ENCODE peak calls at places on chromosomes 7 and 10, in four cellular contexts. O is upper lobe of right lung, E is GM20000, N is AG04449. Q is an unnamed sample.

GRCh38 chr10:108346066-108346465 is 1181.6 kb upstream of the SORCS1 start:
- DNase-seq in E (no peak), N (no peak), O (no peak), Q (no peak)

GRCh38 chr10:132308588-132309451 is 1.1 kb upstream of the STK32C start:
- DNase-seq in N (no peak), O (no peak), E (no peak), Q (no peak)

GRCh38 chr7:156537006-156537405 is 103.6 kb upstream of the RNF32 start:
- DNase-seq in N (no peak), O (no peak), E (no peak), Q (no peak)

GRCh38 chr10:132482090-132482489 is 55.5 kb upstream of the INPP5A start:
- DNase-seq in N (peak; percentile 65), O (peak; percentile 25), E (no peak), Q (no peak)

GRCh38 chr7:132400667-132401142 is 175.6 kb downstream of the PLXNA4 start:
- DNase-seq in N (no peak), E (no peak), O (no peak), Q (no peak)

GRCh38 chr10:36534471-36535002 is 590.9 kb upstream of the ANKRD30A start:
- DNase-seq in O (no peak), N (no peak), E (no peak), Q (peak; percentile 48)

GRCh38 chr10:117578490-117578889 is 35.9 kb downstream of the EMX2 start:
- DNase-seq in E (no peak), N (no peak), O (peak; percentile 17), Q (no peak)

GRCh38 chr7:29946428-29947186 is 43.0 kb downstream of the SCRN1 start:
- DNase-seq in N (no peak), E (no peak), O (no peak), Q (peak; percentile 55)

GRCh38 chr10:124493191-124493936 is 31.7 kb downstream of the LHPP start:
- DNase-seq in N (no peak), O (no peak), E (no peak), Q (peak; percentile 60)

GRCh38 chr7:140689199-140690152 is 7.0 kb upstream of the NDUFB2 start:
- DNase-seq in N (no peak), E (no peak), O (no peak), Q (no peak)

GRCh38 chr7:45869426-45869825 is 3.5 kb downstream of the CCDC201 start:
- DNase-seq in O (peak; percentile 10), E (no peak), N (peak; percentile 21), Q (no peak)

DNA sequence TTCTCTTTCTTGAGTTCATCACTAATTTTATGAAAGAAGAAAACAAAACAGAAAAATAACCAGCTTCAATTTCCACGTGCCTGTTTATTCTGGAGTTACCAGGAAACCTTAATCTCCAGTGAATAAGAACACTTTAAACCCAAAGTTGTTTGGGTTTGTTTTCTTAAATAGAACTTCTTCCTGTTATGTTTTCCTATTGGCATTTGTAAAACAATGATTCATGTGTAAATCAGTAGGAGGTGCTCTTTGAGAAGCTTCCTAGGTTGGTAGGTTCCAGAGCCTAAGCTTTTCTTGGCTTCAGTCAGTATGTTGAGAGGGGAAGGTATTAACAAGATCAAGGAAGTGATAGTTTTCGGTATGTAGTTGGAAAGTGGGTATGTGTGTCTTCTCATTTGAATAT is 119.0 kb downstream of the BICC1 start:
- DNase-seq in O (no peak), N (no peak), E (no peak), Q (no peak)
- TF ChIP-seq CTCF in O (no peak), N (no peak), E (no peak), Q (no peak)

GRCh38 chr10:43440782-43441134 is 3.8 kb downstream of the ZNF487 start:
- DNase-seq in O (no peak), N (no peak), E (no peak), Q (no peak)

GRCh38 chr10:43437141-43437860 is 390 bp downstream of the ZNF487 start:
- DNase-seq in E (no peak), N (no peak), O (no peak), Q (no peak)

DNA sequence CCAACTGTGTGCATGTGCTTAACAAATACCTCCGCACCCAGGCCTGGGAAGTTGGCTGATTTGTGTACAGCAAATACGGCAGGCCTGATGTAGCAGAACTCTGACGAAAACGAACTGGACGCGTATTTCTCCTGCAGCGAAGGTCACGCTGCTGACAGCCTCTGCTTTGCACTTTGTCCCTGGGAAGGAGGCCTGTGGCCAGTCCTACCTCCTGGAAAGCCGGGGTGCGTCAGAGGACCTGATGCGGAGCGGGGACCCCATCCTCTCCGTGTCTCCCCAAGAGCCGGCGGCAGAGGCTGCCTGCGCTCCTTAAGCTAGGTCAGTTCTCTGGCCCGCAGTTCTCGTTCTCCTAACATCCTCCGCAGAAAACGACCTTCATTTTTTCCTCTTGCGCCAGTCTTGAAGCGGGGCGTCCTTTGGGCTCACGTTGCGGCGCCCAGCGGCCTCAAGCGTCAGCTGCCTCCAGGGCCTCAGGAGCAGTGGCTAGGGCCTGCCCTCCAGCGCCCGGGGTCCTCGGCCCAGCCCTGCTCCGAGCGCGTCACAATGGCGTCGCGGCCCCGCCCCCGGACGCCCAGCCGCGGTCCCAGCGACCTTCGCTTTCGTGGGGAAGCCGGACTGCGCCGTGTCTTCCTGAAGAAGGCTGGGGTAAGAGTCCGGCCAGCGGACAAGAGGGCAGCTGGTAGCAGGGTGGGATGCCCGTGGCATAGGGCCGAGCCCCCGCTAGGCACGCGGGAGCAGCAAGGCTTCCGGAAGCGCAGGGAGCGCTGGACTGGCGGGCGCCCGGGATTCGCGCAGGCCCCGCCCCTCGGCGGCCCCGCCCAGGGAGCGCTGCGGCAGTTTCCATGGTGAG is at the start of gene ZNF487:
- DNase-seq in N (no peak), E (peak; percentile 95), O (peak; percentile 96), Q (peak; percentile 93)
- TF ChIP-seq CTCF in N (no peak), E (peak; percentile 45), O (peak; percentile 32), Q (peak; percentile 24)

GRCh38 chr7:31729195-31729804 is 42.3 kb downstream of the PPP1R17 start:
- DNase-seq in E (no peak), N (no peak), O (no peak), Q (no peak)
- TF ChIP-seq CTCF in E (peak; percentile 3), N (peak; percentile 1), O (no peak), Q (peak; percentile 30)

DNA sequence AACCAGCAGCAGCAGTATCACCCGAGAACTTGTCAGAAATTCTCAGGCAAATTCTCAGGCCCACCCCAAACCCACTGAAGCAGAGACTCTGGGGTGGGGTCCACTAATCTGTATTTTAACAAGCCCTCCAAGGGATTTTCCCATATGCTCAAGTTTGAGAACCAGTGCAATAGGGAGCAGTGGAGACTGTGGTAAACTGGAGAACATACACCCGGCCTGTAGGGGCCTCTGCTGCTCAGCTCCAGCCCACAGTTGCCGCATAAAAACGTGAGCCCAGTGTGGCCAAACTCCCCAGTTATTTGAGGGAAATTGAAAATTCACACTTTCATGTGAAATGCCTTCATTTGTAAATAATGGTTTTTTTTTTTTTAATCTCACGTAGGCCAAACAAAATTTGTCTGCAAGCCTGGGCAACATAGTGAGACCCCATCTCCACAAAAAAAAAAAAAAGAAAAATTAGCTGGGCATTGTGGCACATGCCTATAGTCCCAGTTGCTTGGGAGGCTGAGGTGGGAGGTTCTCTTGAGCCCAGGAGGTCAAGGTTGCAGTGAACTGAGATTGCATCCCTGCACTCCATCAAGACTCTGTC is 97.6 kb upstream of the ZMIZ1 start:
- DNase-seq in N (no peak), E (no peak), O (no peak), Q (no peak)
- TF ChIP-seq CTCF in N (no peak), E (no peak), O (no peak), Q (no peak)

GRCh38 chr10:129872001-129872400 is 92.1 kb downstream of the EBF3 start:
- DNase-seq in N (no peak), E (no peak), O (no peak), Q (no peak)
- TF ChIP-seq CTCF in N (no peak), E (no peak), O (no peak), Q (no peak)

DNA sequence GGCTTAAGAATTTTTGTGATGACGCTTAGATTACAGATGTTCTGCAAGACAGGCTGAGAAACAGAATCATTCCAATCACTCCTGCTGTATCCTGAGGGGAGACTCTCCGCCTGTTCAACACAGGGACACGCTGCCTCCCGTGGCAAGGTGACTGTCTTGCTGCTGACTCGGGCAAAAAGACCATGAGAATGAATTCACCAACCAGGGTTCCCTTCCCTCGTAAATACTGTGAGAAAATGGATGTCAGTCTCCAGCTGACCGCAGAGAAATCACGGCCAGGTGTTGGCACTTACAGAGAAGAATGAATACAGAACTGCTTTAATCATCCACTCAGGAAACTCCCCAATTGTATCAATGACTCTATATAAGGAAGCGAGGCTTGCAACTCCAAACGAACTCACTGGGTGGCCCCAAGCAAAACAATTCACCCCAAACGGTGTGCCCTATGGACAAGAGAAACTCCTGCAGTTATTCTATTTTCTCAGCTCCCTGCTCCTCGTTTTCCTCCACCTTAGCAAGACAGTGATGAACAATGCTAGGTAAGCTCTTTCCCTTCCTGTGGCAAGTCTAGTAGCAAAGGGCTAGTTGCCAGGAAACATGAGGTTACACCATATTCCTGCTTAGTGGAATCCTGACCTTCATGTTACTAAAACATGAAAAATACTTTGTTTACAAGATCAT is 22.8 kb downstream of the GNA12 start:
- DNase-seq in O (no peak), N (no peak), E (peak; percentile 61), Q (peak; percentile 49)
- TF ChIP-seq CTCF in O (no peak), N (no peak), E (no peak), Q (no peak)